ENCODE peak calls at places on chromosome 14, in six cellular contexts. D is mesendoderm, Y is H9, S is H1, K is mesenchymal stem cell, E is IMR-90. Q is an unnamed sample.

GRCh38 chr14:99728981-99729451 is 44.9 kb downstream of the CYP46A1 start:
- DNase-seq in K (no peak), D (no peak), Y (no peak), E (no peak), S (no peak), Q (no peak)

GRCh38 chr14:70692210-70692609 is 50.5 kb downstream of the TTC9 start:
- DNase-seq in Y (no peak), K (no peak), E (no peak), S (no peak), D (peak; percentile 11), Q (no peak)

GRCh38 chr14:47549886-47550285 is 125.5 kb downstream of the MDGA2 start:
- DNase-seq in E (no peak), S (no peak), D (peak; percentile 70), Y (no peak), K (no peak), Q (no peak)

GRCh38 chr14:74362361-74362915 is 14.2 kb downstream of the VRTN start:
- DNase-seq in D (peak; percentile 95), E (peak; percentile 68), Y (peak; percentile 92), S (peak; percentile 77), K (peak; percentile 78), Q (peak; percentile 89)

GRCh38 chr14:101813171-101813759 is 51.8 kb downstream of the PPP2R5C start:
- DNase-seq in D (no peak), E (no peak), S (no peak), K (no peak), Y (no peak), Q (no peak)

GRCh38 chr14:72665259-72665658 is 228.6 kb downstream of the DPF3 start:
- DNase-seq in D (no peak), E (peak; percentile 100), K (peak; percentile 91), Y (no peak), S (no peak), Q (no peak)

GRCh38 chr14:104192146-104192882 is 53.9 kb downstream of the KIF26A start:
- DNase-seq in K (no peak), D (no peak), Y (no peak), S (no peak), E (no peak), Q (no peak)

GRCh38 chr14:103485504-103485903 is 37.1 kb downstream of the CKB start:
- DNase-seq in Y (no peak), E (no peak), K (no peak), S (no peak), D (no peak), Q (no peak)

GRCh38 chr14:51189600-51190376 is 50.3 kb upstream of the TMX1 start:
- DNase-seq in D (no peak), Y (no peak), S (no peak), E (no peak), K (no peak), Q (no peak)

GRCh38 chr14:61341275-61342210 is 20.2 kb downstream of the PRKCH start:
- DNase-seq in K (no peak), D (no peak), E (no peak), Y (no peak), S (no peak), Q (no peak)

GRCh38 chr14:68548194-68549056 is 244.4 kb downstream of the ZFP36L1 start:
- DNase-seq in K (peak; percentile 99), Y (no peak), S (no peak), D (peak; percentile 68), E (peak; percentile 98), Q (peak; percentile 51)

GRCh38 chr14:106378191-106378590 is 851.8 kb downstream of the TMEM121 start:
- DNase-seq in Y (no peak), D (no peak), S (no peak), K (no peak), E (no peak), Q (no peak)

GRCh38 chr14:35534130-35534883 is at the start of gene INSM2:
- DNase-seq in S (no peak), K (no peak), E (peak; percentile 5), Y (no peak), D (peak; percentile 2), Q (peak; percentile 42)

GRCh38 chr14:68535404-68536024 is 257.4 kb downstream of the ZFP36L1 start:
- DNase-seq in D (no peak), S (no peak), Y (no peak), K (peak; percentile 87), E (peak; percentile 95), Q (no peak)

GRCh38 chr14:93944348-93945069 is 17.4 kb downstream of the FAM181A start:
- DNase-seq in K (no peak), Y (no peak), S (no peak), D (no peak), E (no peak), Q (no peak)

GRCh38 chr14:50961606-50962259 is 17.4 kb upstream of the PYGL start:
- DNase-seq in Y (no peak), K (peak; percentile 95), E (peak; percentile 97), D (no peak), S (no peak), Q (no peak)

GRCh38 chr14:92225731-92226130 is 97.2 kb upstream of the SLC24A4 start:
- DNase-seq in K (no peak), E (no peak), Y (no peak), S (no peak), D (no peak), Q (no peak)

GRCh38 chr14:73254247-73255004 is 17.1 kb downstream of the PAPLN start:
- DNase-seq in Y (no peak), K (no peak), S (no peak), E (no peak), D (no peak), Q (no peak)

GRCh38 chr14:101369194-101369915 is 191.9 kb upstream of the DIO3 start:
- DNase-seq in Y (no peak), K (no peak), S (no peak), D (no peak), E (no peak), Q (no peak)

GRCh38 chr14:86777950-86778602 is 1214.9 kb downstream of the GALC start:
- DNase-seq in S (no peak), D (no peak), Y (no peak), E (peak; percentile 89), K (peak; percentile 57), Q (no peak)

GRCh38 chr14:103072595-103073366 is 11.2 kb upstream of the LBHD2 start:
- DNase-seq in E (no peak), K (no peak), Y (peak; percentile 35), S (no peak), D (no peak), Q (no peak)

GRCh38 chr14:51157012-51157411 is 62.1 kb upstream of the TRIM9 start:
- DNase-seq in D (peak; percentile 42), K (peak; percentile 18), S (no peak), Y (no peak), E (peak; percentile 8), Q (no peak)

GRCh38 chr14:67987596-67987995 is 168.0 kb downstream of the RAD51B start:
- DNase-seq in D (no peak), S (no peak), Y (no peak), E (peak; percentile 95), K (peak; percentile 91), Q (no peak)

GRCh38 chr14:37598085-37598972 is 2.9 kb downstream of the TTC6 start:
- DNase-seq in E (no peak), K (peak; percentile 1), D (no peak), S (no peak), Y (peak; percentile 42), Q (no peak)

GRCh38 chr14:20477211-20477876 is 8.1 kb downstream of the PNP start:
- DNase-seq in Y (no peak), S (no peak), E (peak; percentile 73), K (peak; percentile 76), D (peak; percentile 65), Q (no peak)

GRCh38 chr14:51370758-51371386 is 130.8 kb downstream of the TMX1 start:
- DNase-seq in D (peak; percentile 70), K (no peak), S (no peak), E (no peak), Y (no peak), Q (no peak)

GRCh38 chr14:85418716-85419115 is 111.2 kb upstream of the FLRT2 start:
- DNase-seq in D (no peak), K (no peak), E (no peak), Y (no peak), S (no peak), Q (no peak)

GRCh38 chr14:90682615-90683014 is 133.6 kb downstream of the TTC7B start:
- DNase-seq in S (no peak), E (no peak), Y (no peak), K (no peak), D (no peak), Q (no peak)

GRCh38 chr14:60648934-60649814 is at the start of gene SIX1:
- DNase-seq in S (no peak), K (peak; percentile 84), D (peak; percentile 95), Y (peak; percentile 95), E (peak; percentile 95), Q (peak; percentile 88)

GRCh38 chr14:53167602-53168328 is 14.6 kb upstream of the DDHD1 start:
- DNase-seq in D (no peak), E (peak; percentile 32), Y (no peak), K (peak; percentile 57), S (no peak), Q (no peak)
- H3K27ac ChIP-seq in D (no peak overlapping the region), E (peak overlapping the region; percentile 22), Y (no peak overlapping the region), K (no peak overlapping the region), S (no peak overlapping the region), Q (no peak overlapping the region)

DNA sequence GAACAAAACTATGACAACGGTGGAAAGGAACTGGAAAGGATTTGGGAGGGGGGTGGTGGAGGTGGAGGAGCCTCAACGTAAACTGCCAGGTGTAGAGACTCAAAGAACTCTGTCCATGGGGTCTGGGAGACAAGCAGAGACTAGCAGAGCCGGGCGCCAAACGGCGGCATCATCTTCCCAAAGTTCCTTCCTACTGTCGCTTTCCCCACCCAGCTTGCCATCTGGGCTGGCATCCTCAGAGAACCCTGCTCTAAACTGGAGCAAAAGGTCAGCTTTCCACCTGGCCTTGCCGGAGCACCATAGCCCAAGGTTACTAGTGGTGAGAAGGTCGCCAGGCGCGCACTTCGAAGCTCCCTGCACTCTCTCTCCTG is 4.0 kb upstream of the IRF2BPL start:
- DNase-seq in D (no peak), Y (no peak), K (no peak), S (no peak), E (no peak), Q (no peak)
- H3K4ac ChIP-seq in D (peak overlapping the region; percentile 83), Y (peak overlapping the region; percentile 79), K (peak overlapping the region; percentile 100), S (peak overlapping the region; percentile 92), E (peak overlapping the region; percentile 95), Q (no peak overlapping the region)

GRCh38 chr14:23356036-23356435 is 3.3 kb upstream of the SLC22A17 start:
- DNase-seq in Y (no peak), E (no peak), K (no peak), S (no peak), D (no peak), Q (no peak)
- H3K27ac ChIP-seq in Y (no peak overlapping the region), E (no peak overlapping the region), K (no peak overlapping the region), S (no peak overlapping the region), D (no peak overlapping the region), Q (no peak overlapping the region)

DNA sequence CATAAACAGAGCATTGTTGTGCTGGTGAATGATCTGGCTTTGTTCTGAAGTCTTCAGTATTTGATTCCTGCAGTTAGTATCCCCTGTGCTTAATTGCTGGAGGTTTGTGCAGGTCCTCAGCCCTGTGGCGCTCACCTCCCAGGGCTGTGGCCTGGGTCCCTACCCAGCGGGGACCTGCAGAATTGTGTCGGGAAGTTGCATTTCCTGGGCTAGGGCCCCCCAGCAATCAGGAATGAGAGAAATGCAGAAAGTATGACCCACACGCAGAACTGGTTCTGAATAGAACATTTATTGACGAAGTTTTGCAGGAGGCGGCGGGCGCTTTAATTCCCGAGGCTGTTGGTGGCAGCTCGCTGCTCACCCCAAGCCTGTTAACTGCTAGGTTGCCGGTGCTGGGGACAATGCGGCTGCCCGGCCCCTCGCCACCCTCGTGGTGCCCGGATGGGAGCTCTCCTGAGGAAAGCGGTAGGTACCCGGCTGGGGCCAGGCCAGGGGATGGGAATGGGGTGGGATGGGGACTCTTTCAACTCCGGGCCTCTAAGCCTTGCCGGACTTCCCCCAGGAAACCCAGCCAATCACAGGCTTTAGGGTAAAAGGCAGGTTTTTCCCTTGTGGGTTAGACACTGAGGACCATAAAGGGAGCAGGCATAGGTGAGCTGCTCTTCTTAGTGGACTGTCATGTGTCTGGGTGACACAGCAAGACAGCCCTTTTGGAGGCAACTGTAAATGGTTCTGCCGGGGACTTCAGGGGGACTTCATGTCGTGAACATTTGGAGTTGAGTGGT is 11.6 kb downstream of the PLEKHG3 start:
- DNase-seq in K (peak; percentile 40), D (peak; percentile 80), S (no peak), E (no peak), Y (peak; percentile 76), Q (no peak)
- H3K4ac ChIP-seq in K (peak overlapping the region; percentile 82), D (peak overlapping the region; percentile 93), S (no peak overlapping the region), E (no peak overlapping the region), Y (no peak overlapping the region), Q (no peak overlapping the region)